ENCODE peak calls at places on chromosomes 16 and 17, in ten cellular contexts. L is GM23248; C is IMR-90; A is SK-N-SH; V is heart right ventricle; E is A549; I is mammary epithelial cell; O is tibial artery; Q is psoas muscle; S is CD8-positive, alpha-beta T cell. Z is an unnamed sample. For H3K4me1 and H3K9me3, the result is how much of the 10 kb centered on the place peaks cover.

GRCh38 chr17:54899721-54900456 is 763 bp upstream of the TOM1L1 start:
- DNase-seq in L (no peak), C (peak), A (peak), V (no peak), E (no peak), I (no peak), O (no peak), Q (no peak), S (no peak), Z (no peak)

GRCh38 chr17:60525347-60525623 is 757 bp downstream of the APPBP2 start:
- DNase-seq in L (peak), C (peak), A (no peak), V (peak), E (no peak), I (no peak), O (no peak), Q (no peak), S (no peak), Z (no peak)

GRCh38 chr16:20905576-20905975 is 5.0 kb downstream of the LYRM1 start:
- DNase-seq in L (peak), C (peak), A (no peak), V (no peak), E (no peak), I (no peak), O (no peak), Q (no peak), S (no peak), Z (peak)

GRCh38 chr17:57462007-57462579 is 205.8 kb downstream of the MSI2 start:
- DNase-seq in L (no peak), C (no peak), A (no peak), V (no peak), E (no peak), I (no peak), O (no peak), Q (no peak), S (no peak), Z (no peak)

GRCh38 chr16:25257956-25258855 is 561 bp upstream of the ZKSCAN2 start:
- DNase-seq in L (peak), C (peak), A (peak), V (peak), E (peak), I (peak), O (peak), Q (peak), S (peak), Z (peak)

GRCh38 chr17:79997004-79997673 is 38.5 kb downstream of the TBC1D16 start:
- DNase-seq in L (no peak), C (no peak), A (no peak), V (no peak), E (no peak), I (no peak), O (no peak), Q (no peak), S (peak), Z (no peak)

GRCh38 chr17:80457236-80457856 is 19.1 kb downstream of the NPTX1 start:
- DNase-seq in L (no peak), C (no peak), A (no peak), V (no peak), E (no peak), I (no peak), O (no peak), Q (peak), S (no peak), Z (no peak)

GRCh38 chr17:42347198-42347597 is 41.0 kb downstream of the STAT3 start:
- DNase-seq in L (peak), C (peak), A (peak), V (peak), E (no peak), I (peak), O (peak), Q (no peak), S (no peak), Z (peak)

GRCh38 chr16:57798267-57798810 is 4.0 kb downstream of the KIFC3 start:
- DNase-seq in L (no peak), C (no peak), A (peak), V (no peak), E (no peak), I (no peak), O (no peak), Q (no peak), S (no peak), Z (no peak)

GRCh38 chr17:17751489-17751995 is 70.3 kb downstream of the RAI1 start:
- DNase-seq in L (peak), C (no peak), A (no peak), V (no peak), E (no peak), I (no peak), O (no peak), Q (no peak), S (peak), Z (no peak)

GRCh38 chr16:8376430-8376829 is 213.9 kb downstream of the TMEM114 start:
- DNase-seq in L (no peak), C (no peak), A (no peak), V (no peak), E (no peak), I (no peak), O (no peak), Q (no peak), S (no peak), Z (no peak)

GRCh38 chr16:79295746-79296145 is 304.8 kb downstream of the MAF start:
- DNase-seq in L (no peak), C (no peak), A (no peak), V (no peak), E (no peak), I (no peak), O (no peak), Q (no peak), S (no peak), Z (no peak)

GRCh38 chr16:30637952-30638351 is 12.8 kb upstream of the PRR14 start:
- DNase-seq in L (peak), C (peak), A (peak), V (no peak), E (peak), I (peak), O (no peak), Q (no peak), S (no peak), Z (no peak)

GRCh38 chr16:73713301-73713700 is 583.3 kb upstream of the PSMD7 start:
- DNase-seq in L (no peak), C (no peak), A (no peak), V (no peak), E (no peak), I (no peak), O (no peak), Q (no peak), S (no peak), Z (no peak)

GRCh38 chr16:89123831-89124100 is 30.1 kb downstream of the ACSF3 start:
- DNase-seq in L (no peak), C (no peak), A (no peak), V (no peak), E (no peak), I (no peak), O (no peak), Q (no peak), S (no peak), Z (no peak)

GRCh38 chr17:48429156-48429555 is 858 bp downstream of the SKAP1 start:
- DNase-seq in L (no peak), C (no peak), A (no peak), V (no peak), E (no peak), I (no peak), O (no peak), Q (no peak), S (no peak), Z (no peak)

GRCh38 chr16:49544828-49545227 is 171.2 kb downstream of the C16orf78 start:
- DNase-seq in L (no peak), C (no peak), A (no peak), V (no peak), E (no peak), I (no peak), O (no peak), Q (no peak), S (no peak), Z (no peak)

GRCh38 chr16:72085002-72085401 is 8.4 kb downstream of the TXNL4B start:
- DNase-seq in L (no peak), C (no peak), A (no peak), V (peak), E (no peak), I (no peak), O (no peak), Q (no peak), S (no peak), Z (no peak)

GRCh38 chr16:69244336-69244735 is 57.4 kb downstream of the SNTB2 start:
- DNase-seq in L (no peak), C (no peak), A (no peak), V (no peak), E (no peak), I (no peak), O (no peak), Q (no peak), S (no peak), Z (no peak)

GRCh38 chr16:57284206-57284951 is at the start of gene PLLP:
- DNase-seq in L (peak), C (peak), A (peak), V (no peak), E (peak), I (peak), O (no peak), Q (peak), S (no peak), Z (no peak)

GRCh38 chr17:66661411-66661843 is 173.5 kb upstream of the CACNG5 start:
- DNase-seq in L (peak), C (peak), A (no peak), V (no peak), E (peak), I (peak), O (no peak), Q (peak), S (no peak), Z (no peak)

GRCh38 chr16:11151156-11151904 is 104.7 kb downstream of the SOCS1 start:
- DNase-seq in L (no peak), C (no peak), A (peak), V (no peak), E (no peak), I (no peak), O (no peak), Q (no peak), S (no peak), Z (no peak)

GRCh38 chr16:30482366-30482765 is 9.8 kb downstream of the ITGAL start:
- DNase-seq in L (peak), C (no peak), A (no peak), V (no peak), E (peak), I (no peak), O (no peak), Q (no peak), S (no peak), Z (no peak)

GRCh38 chr17:17057057-17057551 is 14.8 kb downstream of the MPRIP start:
- DNase-seq in L (no peak), C (no peak), A (no peak), V (no peak), E (no peak), I (no peak), O (no peak), Q (no peak), S (no peak), Z (no peak)

GRCh38 chr16:31265329-31266245 is 5.8 kb downstream of the ITGAM start:
- DNase-seq in L (peak), C (peak), A (no peak), V (no peak), E (peak), I (peak), O (no peak), Q (no peak), S (peak), Z (peak)

GRCh38 chr17:29368926-29369325 is 21.2 kb upstream of the TAOK1 start:
- DNase-seq in L (no peak), C (peak), A (no peak), V (peak), E (no peak), I (no peak), O (no peak), Q (no peak), S (no peak), Z (no peak)

GRCh38 chr17:27106982-27107360 is 186.9 kb upstream of the WSB1 start:
- DNase-seq in L (no peak), C (no peak), A (no peak), V (no peak), E (no peak), I (peak), O (no peak), Q (no peak), S (no peak), Z (no peak)

GRCh38 chr17:17181666-17182600 is 24.2 kb downstream of the PLD6 start:
- DNase-seq in L (no peak), C (no peak), A (no peak), V (no peak), E (no peak), I (no peak), O (no peak), Q (no peak), S (peak), Z (no peak)

GRCh38 chr16:30417447-30418349 is 10.3 kb downstream of the ZNF771 start:
- DNase-seq in L (peak), C (peak), A (peak), V (peak), E (peak), I (peak), O (peak), Q (peak), S (peak), Z (no peak)

GRCh38 chr17:49952912-49953497 is 16.0 kb upstream of the DLX4 start:
- DNase-seq in L (no peak), C (no peak), A (no peak), V (no peak), E (no peak), I (no peak), O (no peak), Q (no peak), S (no peak), Z (no peak)

GRCh38 chr17:73099504-73099903 is 7.0 kb upstream of the SLC39A11 start:
- DNase-seq in L (no peak), C (no peak), A (no peak), V (no peak), E (no peak), I (no peak), O (no peak), Q (no peak), S (no peak), Z (no peak)

GRCh38 chr17:38416840-38417209 is 11.4 kb upstream of the ARHGAP23 start:
- DNase-seq in L (no peak), C (no peak), A (no peak), V (no peak), E (no peak), I (no peak), O (no peak), Q (no peak), S (no peak), Z (no peak)
- H3K4me1 ChIP-seq in L (under half), C (under half), A (half or more), V (under half), E (under half), I (under half), O (under half), Q (under half), S (under half), Z (under half)

DNA sequence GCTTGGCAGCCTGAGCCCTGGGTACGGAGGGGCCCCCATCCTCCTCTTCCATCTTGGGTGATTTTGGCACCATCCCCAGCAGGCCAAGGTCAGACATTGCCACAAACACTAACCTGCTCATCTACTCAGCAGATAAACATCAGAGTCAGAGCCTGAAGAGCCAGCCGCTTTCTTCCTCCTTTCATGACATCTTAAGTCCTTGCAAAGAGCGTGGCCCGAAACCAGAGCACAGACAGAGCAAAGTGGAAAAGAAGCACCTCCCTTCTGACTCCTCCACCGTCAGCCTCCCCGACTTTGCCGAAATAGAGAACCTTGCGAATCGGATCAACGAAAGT is 60.4 kb upstream of the RPH3AL start:
- DNase-seq in L (no peak), C (no peak), A (no peak), V (no peak), E (no peak), I (no peak), O (no peak), Q (no peak), S (no peak), Z (no peak)
- H3K9me3 ChIP-seq in L (under half), C (under half), A (under half), V (under half), E (under half), I (under half), O (under half), Q (under half), S (under half), Z (under half)

DNA sequence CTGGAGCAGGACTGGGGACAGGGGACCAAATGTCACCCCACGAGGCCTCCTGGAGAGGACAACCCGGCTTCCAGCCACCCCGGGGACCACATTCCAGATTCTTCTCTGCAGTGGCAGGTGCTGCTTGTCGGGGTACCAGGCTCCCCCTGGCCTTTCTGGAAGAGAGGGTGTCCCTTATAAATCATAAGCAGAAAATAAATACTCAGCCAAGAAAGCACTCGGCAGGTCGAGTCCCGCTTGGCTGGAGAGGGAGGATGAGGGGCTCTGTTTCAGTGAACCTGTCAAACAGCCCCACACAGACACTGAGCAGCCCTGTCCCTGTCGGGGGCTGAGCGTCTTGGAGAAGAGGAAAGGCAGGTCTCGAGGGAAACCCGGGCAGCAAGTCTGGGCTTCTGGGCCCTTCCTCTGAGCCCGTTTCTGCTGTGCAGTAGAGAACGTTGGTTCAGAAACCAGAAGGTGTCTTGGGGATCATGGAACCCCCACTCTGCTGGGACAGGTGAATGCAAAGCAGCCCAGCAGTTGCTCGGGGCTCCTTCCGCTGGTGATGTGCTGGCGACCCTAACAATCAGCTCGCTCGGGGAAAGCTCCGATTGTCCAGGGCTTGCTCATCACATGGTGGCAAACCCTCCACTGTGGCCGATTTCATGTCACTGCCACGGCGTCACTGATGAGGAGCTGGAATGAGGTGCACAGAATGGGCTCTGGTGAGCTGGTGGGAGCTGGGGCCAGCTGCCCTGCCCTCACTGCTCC is 36.6 kb downstream of the COX4I1 start:
- DNase-seq in L (no peak), C (no peak), A (no peak), V (no peak), E (no peak), I (no peak), O (no peak), Q (no peak), S (no peak), Z (no peak)
- H3K4me1 ChIP-seq in L (under half), C (under half), A (under half), V (under half), E (under half), I (under half), O (under half), Q (under half), S (under half), Z (under half)

GRCh38 chr17:22469101-22469880 is 777.0 kb downstream of the KCNJ18 start:
- DNase-seq in L (no peak), C (no peak), A (no peak), V (no peak), E (no peak), I (no peak), O (no peak), Q (no peak), S (no peak), Z (no peak)
- H3K9me3 ChIP-seq in L (under half), C (under half), A (under half), V (under half), E (under half), I (under half), O (under half), Q (under half), S (under half), Z (under half)

DNA sequence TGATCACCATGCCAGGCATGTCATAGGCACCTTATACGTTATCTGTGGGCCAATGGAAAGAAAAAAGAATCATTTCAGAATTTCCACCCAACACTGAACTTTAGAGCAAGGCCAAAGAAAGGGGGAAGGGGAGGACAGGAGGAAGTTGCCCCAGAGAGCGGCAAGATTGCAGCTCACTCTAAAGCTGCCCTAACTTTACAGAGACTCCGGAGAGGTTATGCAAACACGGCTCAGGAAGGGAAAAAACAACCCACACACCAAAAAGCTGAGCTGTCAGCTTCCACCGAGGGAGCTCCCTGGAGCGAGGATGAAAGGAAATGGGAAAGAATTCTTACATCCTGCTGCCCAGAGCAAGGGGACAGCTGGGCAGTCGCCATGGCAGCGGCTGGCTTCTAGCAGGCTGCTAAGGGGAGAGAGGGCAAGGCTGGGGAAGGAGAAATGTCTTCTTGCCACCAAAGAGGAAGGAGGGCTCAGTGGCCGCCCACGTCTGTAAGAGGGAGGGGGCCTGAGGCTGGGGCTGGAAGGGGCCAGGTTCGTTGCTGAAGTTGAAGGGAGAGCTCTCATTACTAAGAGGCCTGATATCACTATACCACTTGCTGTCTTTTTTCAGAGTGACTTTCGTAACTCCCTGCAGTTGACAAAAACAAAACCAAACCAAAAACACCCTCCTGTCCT is 18.2 kb downstream of the COTL1 start:
- DNase-seq in L (peak), C (peak), A (peak), V (peak), E (no peak), I (peak), O (peak), Q (peak), S (no peak), Z (peak)
- H3K4me1 ChIP-seq in L (under half), C (half or more), A (under half), V (half or more), E (half or more), I (under half), O (under half), Q (under half), S (half or more), Z (half or more)

DNA sequence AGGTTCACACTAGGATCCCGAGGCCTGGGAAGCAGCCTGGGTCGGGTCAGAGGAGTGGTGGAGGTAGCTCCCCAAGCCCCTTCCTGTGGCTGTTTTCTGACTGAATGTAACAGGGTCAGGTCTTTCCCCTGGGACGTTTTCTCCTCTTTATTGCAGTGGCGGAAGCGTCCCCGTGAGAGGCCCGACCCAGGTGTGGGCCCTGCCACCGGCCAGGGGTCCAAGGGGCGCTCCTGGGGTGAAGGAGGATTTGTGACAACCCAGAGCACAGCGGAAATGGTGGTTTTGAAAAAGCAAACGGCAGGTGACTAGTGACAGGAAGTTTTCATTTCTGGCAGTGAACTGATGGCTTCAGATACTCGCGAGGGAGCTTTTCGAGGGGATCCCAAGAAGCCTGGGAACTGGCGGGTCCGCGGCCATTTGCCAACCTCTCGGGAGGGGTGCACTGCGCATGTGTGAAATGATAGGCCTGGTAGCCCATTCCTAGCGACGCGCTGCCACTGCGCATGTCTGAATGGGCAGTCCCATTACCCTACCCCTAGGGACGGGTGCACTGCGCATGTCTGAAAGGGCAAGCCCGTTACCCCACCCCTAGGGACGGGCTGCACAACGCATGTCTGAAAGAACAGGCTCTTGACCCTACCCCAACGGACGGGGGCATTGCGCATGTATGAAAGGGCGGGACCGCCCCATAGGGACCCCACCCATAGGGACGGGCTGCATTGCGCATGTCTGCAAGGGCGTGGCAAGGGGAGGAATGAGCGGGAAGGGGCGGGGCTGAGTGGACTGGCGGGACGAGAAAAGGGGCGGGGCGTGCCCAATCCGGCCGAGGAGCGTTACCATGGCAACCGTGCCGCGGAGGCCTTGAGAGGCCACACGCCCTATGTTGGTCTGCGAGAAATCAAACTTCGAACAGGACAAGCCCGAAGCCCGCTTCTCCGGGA is 1747.9 kb downstream of the TP53TG3F start:
- DNase-seq in L (no peak), C (no peak), A (peak), V (peak), E (no peak), I (no peak), O (no peak), Q (no peak), S (no peak), Z (no peak)
- H3K9me3 ChIP-seq in L (under half), C (under half), A (under half), V (under half), E (under half), I (under half), O (under half), Q (under half), S (under half), Z (under half)

Z was measured in SJSA1.